ENCODE peak calls at places on chromosomes 2 and 18, in five cellular contexts. N is gastrocnemius medialis, B is K562, G is H9, T is A673. U is an unnamed sample.

GRCh38 chr2:29317801-29318485 is 202.7 kb downstream of the CLIP4 start:
- DNase-seq in T (no peak), G (no peak), B (no peak), N (no peak), U (no peak)

GRCh38 chr2:8754056-8754790 is 72.4 kb downstream of the ID2 start:
- DNase-seq in G (no peak), B (no peak), N (no peak), T (peak; percentile 39), U (peak; percentile 48)

GRCh38 chr2:96391153-96391827 is 55.7 kb downstream of the NCAPH start:
- DNase-seq in N (no peak), G (no peak), T (no peak), B (no peak), U (no peak)

GRCh38 chr18:2982452-2983172 is 30.3 kb downstream of the LPIN2 start:
- DNase-seq in T (no peak), B (no peak), G (no peak), N (no peak), U (no peak)

GRCh38 chr2:222861411-222862067 is 703 bp downstream of the ACSL3 start:
- DNase-seq in N (peak; percentile 34), T (no peak), G (no peak), B (peak; percentile 18), U (peak; percentile 54)

GRCh38 chr2:153935511-153935910 is 63.8 kb downstream of the GALNT13 start:
- DNase-seq in G (no peak), N (no peak), B (no peak), T (no peak), U (no peak)

GRCh38 chr2:222296311-222296736 is 2.5 kb downstream of the PAX3 start:
- DNase-seq in G (no peak), N (no peak), T (no peak), B (no peak), U (no peak)

GRCh38 chr2:317501-318424 is 29.9 kb upstream of the ALKAL2 start:
- DNase-seq in B (no peak), T (no peak), N (no peak), G (no peak), U (no peak)

GRCh38 chr2:231212329-231212845 is 14.0 kb downstream of the ARMC9 start:
- DNase-seq in T (no peak), B (no peak), N (peak; percentile 32), G (no peak), U (no peak)
- H3K27ac ChIP-seq in T (no peak overlapping the region), B (no peak overlapping the region), N (peak overlapping the region; percentile 79), G (no peak overlapping the region), U (peak overlapping the region; percentile 81)

GRCh38 chr2:230129343-230129742 is 60.6 kb upstream of the SLC16A14 start:
- DNase-seq in N (no peak), T (no peak), B (no peak), G (no peak), U (no peak)
- H3K27ac ChIP-seq in N (peak overlapping the region; percentile 74), T (no peak overlapping the region), B (no peak overlapping the region), G (no peak overlapping the region), U (no peak overlapping the region)

DNA sequence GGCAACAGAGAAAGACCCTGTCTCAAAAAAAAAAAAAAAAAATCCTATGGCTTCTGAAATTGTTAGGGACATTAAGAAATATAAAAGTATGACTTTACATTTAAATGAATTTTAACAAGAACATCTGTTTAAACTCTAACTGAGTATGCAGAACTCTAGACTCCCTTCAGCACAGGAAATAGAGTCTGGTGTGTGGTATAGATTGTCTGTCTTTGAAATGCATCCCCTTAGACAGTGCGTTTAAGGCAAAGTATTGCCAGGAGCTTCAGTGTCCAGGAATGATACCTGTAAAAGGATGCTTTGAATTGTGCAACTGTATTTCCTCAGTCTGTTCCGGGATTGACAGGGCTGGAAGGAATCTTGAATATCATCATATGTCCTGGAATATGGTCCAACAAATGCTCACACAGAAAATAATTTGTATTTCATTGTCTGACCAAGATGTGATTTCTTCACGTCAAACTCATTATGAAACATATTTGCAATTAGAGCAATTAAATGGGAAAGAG is 133.0 kb upstream of the RASGRP3 start:
- DNase-seq in T (no peak), B (no peak), G (no peak), N (no peak), U (no peak)
- H3K27ac ChIP-seq in T (no peak overlapping the region), B (no peak overlapping the region), G (no peak overlapping the region), N (no peak overlapping the region), U (no peak overlapping the region)

GRCh38 chr2:43515807-43516497 is 79.9 kb downstream of the THADA start:
- DNase-seq in T (no peak), G (no peak), N (no peak), B (no peak), U (no peak)
- H3K27ac ChIP-seq in T (no peak overlapping the region), G (no peak overlapping the region), N (peak overlapping the region; percentile 55), B (peak overlapping the region; percentile 62), U (no peak overlapping the region)

U was measured in caudate nucleus.